ENCODE peak calls at places on chromosomes 12 and 14, in seven cellular contexts. T, U, P, Y, C, N and Q are unnamed samples.

GRCh38 chr12:59823535-59823934 is 227.7 kb downstream of the SLC16A7 start:
- DNase-seq in T (no peak), U (no peak), P (no peak), Y (no peak), C (no peak), N (no peak), Q (no peak)

GRCh38 chr12:75812341-75813018 is 219.1 kb downstream of the PHLDA1 start:
- DNase-seq in T (no peak), U (no peak), P (peak; percentile 89), Y (peak; percentile 71), C (no peak), N (no peak), Q (no peak)

GRCh38 chr12:124451637-124452243 is 115.7 kb downstream of the NCOR2 start:
- DNase-seq in T (no peak), U (no peak), P (no peak), Y (no peak), C (no peak), N (no peak), Q (no peak)

GRCh38 chr14:105050551-105050897 is 14.7 kb downstream of the GPR132 start:
- DNase-seq in T (peak; percentile 61), U (no peak), P (no peak), Y (no peak), C (no peak), N (peak; percentile 48), Q (no peak)

GRCh38 chr12:26268841-26269553 is 73.6 kb downstream of the SSPN start:
- DNase-seq in T (no peak), U (no peak), P (no peak), Y (no peak), C (no peak), N (no peak), Q (no peak)

GRCh38 chr14:38716871-38717270 is 386.2 kb downstream of the SEC23A start:
- DNase-seq in T (no peak), U (no peak), P (no peak), Y (no peak), C (no peak), N (no peak), Q (no peak)

GRCh38 chr12:1592444-1593231 is 1.7 kb downstream of the FBXL14 start:
- DNase-seq in T (peak; percentile 49), U (no peak), P (peak; percentile 61), Y (no peak), C (peak; percentile 47), N (peak; percentile 55), Q (peak; percentile 64)

GRCh38 chr12:2963154-2963759 is 4.1 kb downstream of the TEAD4 start:
- DNase-seq in T (no peak), U (no peak), P (no peak), Y (no peak), C (peak; percentile 15), N (no peak), Q (no peak)

GRCh38 chr12:103197725-103198388 is 240.4 kb downstream of the ASCL1 start:
- DNase-seq in T (no peak), U (no peak), P (no peak), Y (no peak), C (no peak), N (no peak), Q (no peak)

GRCh38 chr14:76908834-76909233 is 82.6 kb downstream of the LRRC74A start:
- DNase-seq in T (no peak), U (no peak), P (no peak), Y (no peak), C (no peak), N (no peak), Q (peak; percentile 61)

GRCh38 chr12:110921262-110921661 is 883 bp upstream of the MYL2 start:
- DNase-seq in T (peak; percentile 22), U (no peak), P (peak; percentile 82), Y (no peak), C (no peak), N (peak; percentile 56), Q (no peak)

GRCh38 chr12:105382771-105383632 is 52.5 kb downstream of the C12orf75 start:
- DNase-seq in T (peak; percentile 80), U (peak; percentile 32), P (peak; percentile 72), Y (peak; percentile 34), C (peak; percentile 39), N (peak; percentile 86), Q (peak; percentile 60)

GRCh38 chr12:123840765-123841425 is 78.8 kb downstream of the DNAH10 start:
- DNase-seq in T (no peak), U (no peak), P (no peak), Y (no peak), C (no peak), N (no peak), Q (no peak)

GRCh38 chr12:55929306-55929791 is 1.6 kb upstream of the DGKA start:
- DNase-seq in T (no peak), U (no peak), P (no peak), Y (no peak), C (no peak), N (no peak), Q (peak; percentile 89)

GRCh38 chr14:68124885-68125731 is 305.5 kb downstream of the RAD51B start:
- DNase-seq in T (peak; percentile 51), U (no peak), P (peak; percentile 76), Y (no peak), C (no peak), N (peak; percentile 82), Q (no peak)

GRCh38 chr12:55718020-55718419 is 2.2 kb upstream of the RDH5 start:
- DNase-seq in T (no peak), U (no peak), P (no peak), Y (no peak), C (no peak), N (no peak), Q (no peak)

GRCh38 chr12:59626382-59626781 is 30.6 kb downstream of the SLC16A7 start:
- DNase-seq in T (peak; percentile 16), U (no peak), P (no peak), Y (no peak), C (no peak), N (no peak), Q (no peak)

GRCh38 chr12:93571854-93572711 is at the start of gene SOCS2:
- DNase-seq in T (peak; percentile 30), U (peak; percentile 60), P (no peak), Y (no peak), C (peak; percentile 68), N (peak; percentile 19), Q (peak; percentile 64)

GRCh38 chr12:6110006-6110405 is 14.5 kb downstream of the VWF start:
- DNase-seq in T (no peak), U (no peak), P (no peak), Y (no peak), C (no peak), N (peak; percentile 42), Q (no peak)

GRCh38 chr12:106586535-106586802 is 3.7 kb downstream of the RFX4 start:
- DNase-seq in T (no peak), U (no peak), P (no peak), Y (no peak), C (no peak), N (no peak), Q (no peak)

GRCh38 chr14:23512156-23512555 is 39.4 kb downstream of the ZFHX2 start:
- DNase-seq in T (no peak), U (no peak), P (no peak), Y (no peak), C (no peak), N (no peak), Q (peak; percentile 2)

GRCh38 chr14:32932921-32933622 is 5.6 kb upstream of the NPAS3 start:
- DNase-seq in T (no peak), U (peak; percentile 48), P (no peak), Y (no peak), C (peak; percentile 45), N (no peak), Q (peak; percentile 18)

GRCh38 chr12:19186722-19187661 is 57.5 kb downstream of the PLEKHA5 start:
- DNase-seq in T (peak; percentile 32), U (no peak), P (peak; percentile 71), Y (no peak), C (no peak), N (peak; percentile 82), Q (peak; percentile 23)

GRCh38 chr14:77498120-77498979 is at the start of gene ISM2:
- DNase-seq in T (peak; percentile 59), U (peak; percentile 46), P (no peak), Y (no peak), C (peak; percentile 48), N (peak; percentile 41), Q (peak; percentile 89)

GRCh38 chr12:30546121-30546520 is 149.5 kb downstream of the IPO8 start:
- DNase-seq in T (no peak), U (no peak), P (no peak), Y (no peak), C (no peak), N (no peak), Q (no peak)

GRCh38 chr12:4276524-4277204 is 3.1 kb downstream of the CCND2 start:
- DNase-seq in T (peak; percentile 76), U (peak; percentile 95), P (peak; percentile 81), Y (peak; percentile 69), C (peak; percentile 89), N (peak; percentile 95), Q (peak; percentile 82)

DNA sequence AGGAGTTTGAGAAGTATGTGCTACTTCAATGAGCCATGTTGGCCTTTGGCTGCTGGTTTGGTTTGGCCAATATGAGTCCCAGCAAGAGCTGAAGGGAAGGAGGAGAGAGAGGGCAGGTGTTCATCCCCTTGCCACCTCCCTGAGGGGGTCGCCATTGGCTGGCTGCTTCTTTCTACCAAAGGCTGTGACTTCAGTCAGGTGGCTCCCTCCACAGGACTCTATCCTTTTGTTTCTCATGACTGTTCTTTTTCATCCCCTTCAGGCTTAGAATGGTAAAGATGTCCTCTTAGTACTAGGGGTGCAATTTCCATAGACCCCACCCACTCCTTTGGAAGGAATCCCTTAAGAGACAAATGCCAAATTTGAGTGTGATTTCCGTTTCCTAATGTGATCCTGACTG is 31.2 kb upstream of the OTOGL start:
- DNase-seq in T (no peak), U (no peak), P (no peak), Y (no peak), C (no peak), N (no peak), Q (no peak)
- TF ChIP-seq CTCF in T (no peak), U (no peak), P (no peak), Y (no peak), C (no peak), N (no peak), Q (no peak)

GRCh38 chr12:53251477-53252348 is 16.4 kb upstream of the ESPL1 start:
- DNase-seq in T (peak; percentile 83), U (peak; percentile 86), P (peak; percentile 74), Y (no peak), C (peak; percentile 76), N (peak; percentile 62), Q (peak; percentile 93)
- TF ChIP-seq CTCF in T (no peak), U (peak; percentile 40), P (peak; percentile 45), Y (peak; percentile 32), C (no peak), N (peak; percentile 36), Q (peak; percentile 49)

GRCh38 chr12:120699553-120699952 is 10.7 kb upstream of the UNC119B start:
- DNase-seq in T (no peak), U (no peak), P (no peak), Y (no peak), C (no peak), N (no peak), Q (no peak)
- TF ChIP-seq CTCF in T (no peak), U (no peak), P (no peak), Y (no peak), C (no peak), N (no peak), Q (no peak)

GRCh38 chr14:30297856-30298255 is 261.1 kb upstream of the G2E3 start:
- DNase-seq in T (no peak), U (no peak), P (no peak), Y (no peak), C (no peak), N (no peak), Q (no peak)

GRCh38 chr14:30298266-30298795 is 260.6 kb upstream of the G2E3 start:
- DNase-seq in T (no peak), U (no peak), P (no peak), Y (no peak), C (no peak), N (no peak), Q (no peak)

GRCh38 chr14:30299915-30300314 is 259.0 kb upstream of the G2E3 start:
- DNase-seq in T (no peak), U (no peak), P (no peak), Y (no peak), C (no peak), N (peak; percentile 67), Q (no peak)

GRCh38 chr14:30303350-30303749 is 255.6 kb upstream of the G2E3 start:
- DNase-seq in T (no peak), U (no peak), P (no peak), Y (no peak), C (no peak), N (no peak), Q (no peak)
- TF ChIP-seq CTCF in T (no peak), U (no peak), P (no peak), Y (no peak), C (no peak), N (no peak), Q (no peak)